ENCODE peak calls at places on chromosomes 3 and 15, in eight cellular contexts. V, E, L, N, R, O, A and C are unnamed samples.

GRCh38 chr15:69573815-69574472 is 121.3 kb downstream of the RPLP1 start:
- DNase-seq in V (no peak), E (no peak), L (no peak), N (no peak), R (no peak), O (no peak), A (no peak), C (no peak)

GRCh38 chr3:10437272-10437994 is 68.0 kb downstream of the ATP2B2 start:
- DNase-seq in V (peak; percentile 32), E (no peak), L (no peak), N (peak; percentile 20), R (no peak), O (no peak), A (no peak), C (no peak)

GRCh38 chr3:77281721-77282120 is 241.8 kb downstream of the ROBO2 start:
- DNase-seq in V (no peak), E (no peak), L (no peak), N (no peak), R (no peak), O (peak; percentile 67), A (no peak), C (no peak)

GRCh38 chr15:41558400-41559238 is at the start of gene TYRO3:
- DNase-seq in V (peak; percentile 72), E (peak; percentile 71), L (no peak), N (no peak), R (peak; percentile 77), O (peak; percentile 85), A (peak; percentile 55), C (peak; percentile 36)

GRCh38 chr15:94206463-94207167 is 24.7 kb upstream of the MCTP2 start:
- DNase-seq in V (no peak), E (no peak), L (peak; percentile 95), N (no peak), R (peak; percentile 59), O (no peak), A (peak; percentile 4), C (no peak)

GRCh38 chr15:55991841-55992768 is 1.3 kb downstream of the NEDD4 start:
- DNase-seq in V (no peak), E (no peak), L (no peak), N (no peak), R (no peak), O (no peak), A (no peak), C (no peak)

GRCh38 chr3:50237133-50237651 is 1.2 kb downstream of the GNAI2 start:
- DNase-seq in V (no peak), E (peak; percentile 21), L (no peak), N (no peak), R (peak; percentile 70), O (peak; percentile 37), A (no peak), C (no peak)

GRCh38 chr3:153744884-153745283 is 376.3 kb upstream of the ARHGEF26 start:
- DNase-seq in V (no peak), E (no peak), L (no peak), N (no peak), R (no peak), O (no peak), A (no peak), C (no peak)

GRCh38 chr3:151003024-151003771 is 30.7 kb upstream of the CLRN1 start:
- DNase-seq in V (no peak), E (no peak), L (no peak), N (peak; percentile 10), R (peak; percentile 62), O (no peak), A (peak; percentile 20), C (no peak)

GRCh38 chr3:25962255-25962654 is 172.4 kb downstream of the OXSM start:
- DNase-seq in V (no peak), E (peak; percentile 23), L (no peak), N (no peak), R (peak; percentile 59), O (peak; percentile 87), A (no peak), C (no peak)

GRCh38 chr3:43733459-43734384 is 43.0 kb downstream of the ABHD5 start:
- DNase-seq in V (no peak), E (no peak), L (no peak), N (peak; percentile 80), R (no peak), O (peak; percentile 47), A (no peak), C (no peak)